ENCODE peak calls at places on chromosome X, in ten cellular contexts. C is mammary epithelial cell, Z is neural progenitor cell, I is neuronal stem cell, K is astrocyte, S is endodermal cell, F is fibroblast of lung, R is HepG2, B is Karpas-422, Q is colonic mucosa. V is an unnamed sample.

GRCh38 chrX:128460835-128461234 is 408.6 kb upstream of the ACTRT1 start:
- DNase-seq in C (no peak), Z (peak; percentile 10), I (no peak), K (no peak), S (peak; percentile 45), F (no peak), R (no peak), B (no peak), Q (no peak), V (no peak)

GRCh38 chrX:19707472-19707871 is 179.9 kb downstream of the SH3KBP1 start:
- DNase-seq in C (no peak), Z (no peak), I (no peak), K (no peak), S (no peak), F (no peak), R (no peak), B (no peak), Q (no peak), V (no peak)

GRCh38 chrX:80807606-80808159 is 2.0 kb downstream of the BRWD3 start:
- DNase-seq in C (no peak), Z (no peak), I (no peak), K (no peak), S (no peak), F (no peak), R (no peak), B (no peak), Q (no peak), V (no peak)

GRCh38 chrX:69740317-69740716 is 124.4 kb downstream of the EDA start:
- DNase-seq in C (no peak), Z (no peak), I (no peak), K (no peak), S (no peak), F (no peak), R (no peak), B (no peak), Q (no peak), V (no peak)

GRCh38 chrX:108443065-108443464 is 3.4 kb downstream of the COL4A5 start:
- DNase-seq in C (no peak), Z (no peak), I (no peak), K (no peak), S (no peak), F (no peak), R (no peak), B (no peak), Q (no peak), V (no peak)

GRCh38 chrX:42531431-42531830 is 246.5 kb downstream of the PPP1R2C start:
- DNase-seq in C (no peak), Z (no peak), I (no peak), K (no peak), S (no peak), F (no peak), R (no peak), B (no peak), Q (no peak), V (no peak)

GRCh38 chrX:57445046-57445445 is 146.8 kb upstream of the ZXDB start:
- DNase-seq in C (peak; percentile 21), Z (no peak), I (no peak), K (no peak), S (no peak), F (no peak), R (no peak), B (no peak), Q (no peak), V (no peak)

GRCh38 chrX:20382518-20383291 is 116.0 kb upstream of the RPS6KA3 start:
- DNase-seq in C (peak; percentile 14), Z (no peak), I (no peak), K (no peak), S (no peak), F (no peak), R (peak; percentile 84), B (no peak), Q (no peak), V (no peak)

GRCh38 chrX:154043003-154043402 is 23.3 kb upstream of the IRAK1 start:
- DNase-seq in C (peak; percentile 42), Z (no peak), I (no peak), K (peak; percentile 69), S (no peak), F (peak; percentile 74), R (no peak), B (no peak), Q (no peak), V (peak; percentile 80)

GRCh38 chrX:154040863-154041262 is 21.2 kb upstream of the IRAK1 start:
- DNase-seq in C (no peak), Z (no peak), I (no peak), K (no peak), S (no peak), F (no peak), R (no peak), B (no peak), Q (no peak), V (no peak)

GRCh38 chrX:154046262-154046771 is 26.6 kb upstream of the IRAK1 start:
- DNase-seq in C (no peak), Z (peak; percentile 9), I (no peak), K (peak; percentile 86), S (no peak), F (peak; percentile 87), R (no peak), B (no peak), Q (no peak), V (peak; percentile 82)

GRCh38 chrX:154047266-154047665 is 27.6 kb upstream of the IRAK1 start:
- DNase-seq in C (no peak), Z (no peak), I (no peak), K (peak; percentile 55), S (no peak), F (peak; percentile 65), R (no peak), B (no peak), Q (no peak), V (no peak)

GRCh38 chrX:154044045-154044444 is 24.3 kb upstream of the IRAK1 start:
- DNase-seq in C (no peak), Z (no peak), I (no peak), K (no peak), S (no peak), F (no peak), R (no peak), B (no peak), Q (no peak), V (no peak)
- H3K9ac ChIP-seq in C (no peak overlapping the region), Z (no peak overlapping the region), I (no peak overlapping the region), K (no peak overlapping the region), S (no peak overlapping the region), F (no peak overlapping the region), R (no peak overlapping the region), B (no peak overlapping the region), Q (no peak overlapping the region), V (no peak overlapping the region)

GRCh38 chrX:110410598-110410997 is 52.0 kb downstream of the RTL9 start:
- DNase-seq in C (no peak), Z (no peak), I (no peak), K (no peak), S (no peak), F (no peak), R (no peak), B (no peak), Q (no peak), V (no peak)
- H3K9ac ChIP-seq in C (peak overlapping the region; percentile 30), Z (no peak overlapping the region), I (no peak overlapping the region), K (no peak overlapping the region), S (no peak overlapping the region), F (no peak overlapping the region), R (no peak overlapping the region), B (no peak overlapping the region), Q (no peak overlapping the region), V (no peak overlapping the region)

GRCh38 chrX:13695601-13696115 is 6.7 kb downstream of the RAB9A start:
- DNase-seq in C (no peak), Z (no peak), I (no peak), K (no peak), S (no peak), F (no peak), R (no peak), B (no peak), Q (no peak), V (no peak)

GRCh38 chrX:13692771-13693231 is 3.9 kb downstream of the RAB9A start:
- DNase-seq in C (no peak), Z (no peak), I (no peak), K (peak; percentile 64), S (no peak), F (peak; percentile 66), R (no peak), B (no peak), Q (no peak), V (no peak)

GRCh38 chrX:13694983-13695382 is 6.1 kb downstream of the RAB9A start:
- DNase-seq in C (no peak), Z (no peak), I (no peak), K (no peak), S (no peak), F (no peak), R (no peak), B (no peak), Q (no peak), V (no peak)

GRCh38 chrX:13693341-13693871 is 4.5 kb downstream of the RAB9A start:
- DNase-seq in C (peak; percentile 82), Z (no peak), I (no peak), K (no peak), S (peak; percentile 54), F (no peak), R (no peak), B (no peak), Q (no peak), V (no peak)

DNA sequence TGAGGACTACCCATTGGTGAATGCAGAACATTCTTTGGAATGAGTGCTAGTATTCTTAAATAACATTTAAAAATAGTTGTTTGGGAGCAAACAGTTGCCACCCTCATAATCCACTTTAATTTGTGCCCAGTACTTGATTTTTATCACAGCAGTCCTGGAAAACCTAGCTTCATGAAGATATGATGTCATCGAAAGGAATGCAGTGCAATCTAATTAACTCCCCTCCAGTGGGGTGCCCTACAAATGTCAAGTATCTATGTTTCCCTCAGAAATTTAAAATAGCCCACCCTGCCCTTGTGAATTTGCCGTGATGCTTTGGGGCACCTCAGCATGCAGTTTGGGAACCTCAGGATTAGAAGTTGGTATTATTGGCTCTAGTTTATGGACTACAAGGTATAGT is 5.4 kb downstream of the RAB9A start:
- DNase-seq in C (no peak), Z (no peak), I (no peak), K (peak; percentile 15), S (no peak), F (peak; percentile 30), R (no peak), B (no peak), Q (no peak), V (peak; percentile 31)
- H3K9ac ChIP-seq in C (peak overlapping the region; percentile 41), Z (no peak overlapping the region), I (no peak overlapping the region), K (no peak overlapping the region), S (no peak overlapping the region), F (no peak overlapping the region), R (no peak overlapping the region), B (no peak overlapping the region), Q (no peak overlapping the region), V (peak overlapping the region; percentile 12)

DNA sequence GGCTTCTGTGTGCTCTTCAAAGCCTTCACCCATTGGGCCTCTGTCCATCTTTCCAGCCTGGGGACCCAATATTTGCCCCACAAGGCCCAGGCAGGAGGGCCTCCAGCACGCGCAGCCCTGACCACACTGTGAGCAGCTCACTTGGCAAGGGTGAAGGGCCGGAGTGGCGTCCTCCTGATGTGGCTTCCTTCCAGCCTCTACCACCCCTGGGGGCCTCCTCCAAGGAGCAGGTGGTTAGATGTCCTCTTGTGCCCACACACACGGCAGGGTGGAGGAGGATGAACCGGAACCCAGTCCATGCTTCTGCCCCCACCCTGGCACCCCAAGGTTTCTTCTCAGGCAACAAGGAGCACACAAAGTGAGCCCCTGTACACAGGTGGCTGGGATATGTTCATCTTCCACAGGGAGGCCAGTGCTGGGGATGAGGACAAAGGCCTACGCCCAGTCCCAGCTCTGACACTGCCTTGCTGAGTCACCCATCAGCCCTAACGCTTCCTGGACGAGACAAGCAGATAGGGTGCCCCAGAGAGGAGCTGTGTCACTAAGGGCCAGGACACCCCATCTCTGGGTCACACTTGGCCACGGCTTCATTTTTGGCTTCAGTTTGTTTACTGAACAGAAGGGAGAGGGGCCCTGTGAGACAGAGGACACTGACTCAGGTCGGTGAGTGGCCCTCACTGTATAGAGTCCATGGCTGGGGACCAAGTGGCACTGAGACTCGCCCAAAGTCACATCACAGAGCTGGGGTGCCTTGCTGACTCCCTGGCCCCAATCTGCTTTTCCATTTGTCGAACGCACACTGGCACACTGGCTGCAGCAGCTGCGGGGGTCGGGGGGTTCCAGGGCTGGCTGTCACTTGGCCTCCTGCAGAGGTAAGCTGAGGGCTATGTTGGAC is 1.9 kb downstream of the UBL4A start:
- DNase-seq in C (no peak), Z (no peak), I (no peak), K (no peak), S (no peak), F (no peak), R (no peak), B (no peak), Q (peak; percentile 33), V (no peak)
- H3K9ac ChIP-seq in C (no peak overlapping the region), Z (no peak overlapping the region), I (peak overlapping the region; percentile 44), K (no peak overlapping the region), S (no peak overlapping the region), F (no peak overlapping the region), R (no peak overlapping the region), B (no peak overlapping the region), Q (no peak overlapping the region), V (no peak overlapping the region)